ENCODE peak calls at places on chromosomes 16 and 17, in six cellular contexts. K is T-helper 1 cell; E is activated T-helper 9 cell treated with anti-CD3 and anti-CD28 coated beads, Interleukin-2, amount 50 U/mL, for 16 hours; U is stimulated activated CD4-positive, alpha-beta T cell treated with anti-CD3 and anti-CD28 coated beads, Interleukin-4, amount 100 ng/mL, for 24 hours; Z is CD8-positive, alpha-beta memory T cell; D is A673. J is an unnamed sample.

GRCh38 chr17:47686661-47687327 is 7.2 kb upstream of the TBKBP1 start:
- DNase-seq in K (no peak), E (no peak), U (no peak), Z (no peak), D (no peak), J (no peak)

GRCh38 chr16:46713634-46714033 is 24.2 kb downstream of the ORC6 start:
- DNase-seq in K (no peak), E (no peak), U (no peak), Z (no peak), D (no peak), J (no peak)

GRCh38 chr16:58733248-58733670 is 857 bp downstream of the GOT2 start:
- DNase-seq in K (no peak), E (no peak), U (no peak), Z (no peak), D (no peak), J (no peak)

GRCh38 chr16:56869513-56870270 is 4.7 kb downstream of the SLC12A3 start:
- DNase-seq in K (no peak), E (no peak), U (peak; percentile 41), Z (no peak), D (peak; percentile 31), J (peak; percentile 60)

GRCh38 chr16:69660166-69660565 is 66.2 kb downstream of the NQO1 start:
- DNase-seq in K (no peak), E (no peak), U (no peak), Z (no peak), D (no peak), J (no peak)

GRCh38 chr17:61189968-61190367 is 209.7 kb upstream of the TBX2 start:
- DNase-seq in K (no peak), E (no peak), U (no peak), Z (no peak), D (no peak), J (no peak)

GRCh38 chr17:44086364-44087311 is 16.1 kb downstream of the G6PC3 start:
- DNase-seq in K (no peak), E (peak; percentile 58), U (peak; percentile 71), Z (no peak), D (peak; percentile 82), J (peak; percentile 86)

GRCh38 chr17:69335018-69335417 is 8.1 kb upstream of the ABCA5 start:
- DNase-seq in K (no peak), E (no peak), U (no peak), Z (no peak), D (peak; percentile 51), J (peak; percentile 88)